ENCODE peak calls at places on chromosomes 1 and 21, in six cellular contexts. W is HEK293T; Z is tibial nerve; S is AG04449; T is AG08396; I is stimulated activated CD4-positive, alpha-beta T cell treated with anti-CD3 and anti-CD28 coated beads, Interleukin-15, amount 100 ng/mL, for 48 hours. O is an unnamed sample.

GRCh38 chr1:11653616-11654570 is at the start of gene FBXO2:
- DNase-seq in Z (no peak), I (no peak), T (peak), W (no peak), S (no peak), O (no peak)

GRCh38 chr1:27940297-27940696 is 5.5 kb downstream of the SMPDL3B start:
- DNase-seq in S (no peak), I (peak), W (peak), T (no peak), Z (peak), O (peak)

GRCh38 chr1:226973898-226974543 is 33.9 kb downstream of the COQ8A start:
- DNase-seq in W (no peak), Z (no peak), I (no peak), T (peak), S (peak), O (no peak)

GRCh38 chr1:2107586-2108212 is 57.5 kb downstream of the PRKCZ start:
- DNase-seq in W (no peak), I (no peak), Z (no peak), T (no peak), S (no peak), O (no peak)

GRCh38 chr21:33865176-33865575 is 50.4 kb downstream of the ATP5PO start:
- DNase-seq in Z (no peak), T (no peak), S (no peak), I (no peak), W (no peak), O (no peak)

GRCh38 chr1:7888248-7889010 is 35.6 kb upstream of the UTS2 start:
- DNase-seq in S (no peak), I (no peak), T (peak), Z (no peak), W (no peak), O (no peak)

GRCh38 chr1:93746423-93746822 is 64.8 kb upstream of the BCAR3 start:
- DNase-seq in I (no peak), Z (no peak), S (no peak), W (no peak), T (no peak), O (no peak)

GRCh38 chr1:77031101-77031662 is 163.9 kb downstream of the ST6GALNAC5 start:
- DNase-seq in I (no peak), S (peak), Z (no peak), W (no peak), T (peak), O (no peak)

GRCh38 chr1:201184734-201185453 is 5.7 kb upstream of the IGFN1 start:
- DNase-seq in T (peak), S (peak), Z (no peak), I (no peak), W (peak), O (peak)

GRCh38 chr1:46030876-46031660 is 101.4 kb downstream of the PIK3R3 start:
- DNase-seq in W (no peak), Z (no peak), T (no peak), I (no peak), S (no peak), O (no peak)

GRCh38 chr1:13930151-13930550 is 230.2 kb downstream of the PRDM2 start:
- DNase-seq in S (no peak), T (no peak), W (no peak), I (no peak), Z (no peak), O (peak)

GRCh38 chr1:206145771-206146290 is 28.6 kb upstream of the AVPR1B start:
- DNase-seq in S (no peak), W (no peak), I (no peak), T (no peak), Z (no peak), O (no peak)

GRCh38 chr1:210123924-210124589 is 108.5 kb upstream of the SERTAD4 start:
- DNase-seq in T (peak), S (peak), I (no peak), Z (no peak), W (no peak), O (no peak)

GRCh38 chr1:24045766-24046165 is 65.6 kb upstream of the SRSF10 start:
- DNase-seq in T (no peak), S (no peak), I (no peak), W (no peak), Z (no peak), O (no peak)

GRCh38 chr1:33390550-33390949 is 40.3 kb downstream of the PHC2 start:
- DNase-seq in T (peak), Z (no peak), I (no peak), W (no peak), S (peak), O (no peak)

GRCh38 chr1:234372011-234372757 is 1.1 kb upstream of the COA6 start:
- DNase-seq in Z (no peak), T (no peak), W (no peak), S (no peak), I (no peak), O (no peak)

GRCh38 chr1:64848136-64848535 is 103.3 kb downstream of the RAVER2 start:
- DNase-seq in S (no peak), W (no peak), I (no peak), Z (no peak), T (no peak), O (no peak)

GRCh38 chr1:29425656-29426055 is 189.3 kb downstream of the PTPRU start:
- DNase-seq in I (no peak), W (no peak), Z (no peak), S (no peak), T (no peak), O (no peak)

GRCh38 chr1:229452956-229453801 is 19.3 kb upstream of the ACTA1 start:
- DNase-seq in W (no peak), Z (no peak), S (no peak), I (no peak), T (no peak), O (peak)

GRCh38 chr1:78006491-78006890 is 1.8 kb downstream of the DNAJB4 start:
- DNase-seq in I (no peak), Z (no peak), S (no peak), W (no peak), T (no peak), O (no peak)

GRCh38 chr1:93676424-93676823 is 5.2 kb downstream of the BCAR3 start:
- DNase-seq in W (no peak), T (no peak), I (no peak), Z (no peak), S (no peak), O (no peak)

GRCh38 chr1:218466341-218467010 is 121.3 kb downstream of the TGFB2 start:
- DNase-seq in W (no peak), Z (no peak), T (no peak), I (no peak), S (no peak), O (no peak)

GRCh38 chr1:184747089-184747955 is 7.3 kb downstream of the EDEM3 start:
- DNase-seq in W (no peak), Z (no peak), T (no peak), S (no peak), I (no peak), O (peak)

GRCh38 chr1:3610165-3610822 is 1.0 kb downstream of the MEGF6 start:
- DNase-seq in I (no peak), S (no peak), W (no peak), T (no peak), Z (no peak), O (no peak)

GRCh38 chr1:207670997-207671396 is 26.1 kb downstream of the CR1L start:
- DNase-seq in T (no peak), I (no peak), S (no peak), W (no peak), Z (no peak), O (peak)

GRCh38 chr21:45256021-45256911 is 31.4 kb downstream of the POFUT2 start:
- DNase-seq in S (no peak), T (no peak), I (no peak), Z (no peak), W (no peak), O (no peak)

GRCh38 chr1:162561037-162561615 is 396 bp upstream of the UAP1 start:
- DNase-seq in I (peak), T (peak), Z (peak), W (peak), S (peak), O (peak)

GRCh38 chr1:241507189-241507820 is 12.2 kb downstream of the FH start:
- DNase-seq in W (no peak), Z (no peak), S (no peak), T (no peak), I (no peak), O (no peak)

GRCh38 chr1:69567847-69568434 is at the start of gene LRRC7:
- DNase-seq in I (no peak), W (peak), S (no peak), Z (no peak), T (peak), O (no peak)

GRCh38 chr1:247857069-247857985 is at the start of gene TRIM58:
- DNase-seq in W (peak), I (peak), Z (no peak), T (no peak), S (no peak), O (no peak)

GRCh38 chr21:41008351-41008750 is 159.6 kb upstream of the BACE2 start:
- DNase-seq in I (no peak), T (no peak), Z (no peak), W (no peak), S (no peak), O (no peak)

GRCh38 chr1:117215733-117216462 is 5.2 kb upstream of the VTCN1 start:
- DNase-seq in Z (no peak), W (no peak), I (no peak), T (no peak), S (no peak), O (no peak)

GRCh38 chr1:80769351-80769750 is 1031.4 kb upstream of the ADGRL2 start:
- DNase-seq in S (no peak), I (no peak), W (no peak), Z (no peak), T (no peak), O (no peak)

GRCh38 chr21:28640326-28640725 is 352.4 kb downstream of the LTN1 start:
- DNase-seq in W (no peak), I (no peak), T (no peak), S (no peak), Z (no peak), O (no peak)

GRCh38 chr1:85578321-85579295 is 2.0 kb upstream of the CCN1 start:
- DNase-seq in T (peak), Z (no peak), W (no peak), I (no peak), S (peak), O (no peak)

GRCh38 chr1:221263831-221264767 is 384.9 kb downstream of the HLX start:
- DNase-seq in Z (peak), T (peak), S (peak), I (peak), W (peak), O (peak)

GRCh38 chr1:47638713-47639112 is 200.9 kb downstream of the FOXD2 start:
- DNase-seq in I (no peak), S (no peak), W (no peak), Z (no peak), T (no peak), O (no peak)

GRCh38 chr1:24191860-24192259 is 4.8 kb upstream of the IFNLR1 start:
- DNase-seq in T (peak), W (no peak), Z (no peak), I (no peak), S (no peak), O (peak)

GRCh38 chr21:29175408-29176147 is 45.1 kb downstream of the MAP3K7CL start:
- DNase-seq in S (no peak), I (no peak), Z (no peak), W (no peak), T (no peak), O (peak)